ENCODE peak calls at places on chromosomes 2 and 18, in seven cellular contexts. O, C, V, R, W, Q and T are unnamed samples.

GRCh38 chr2:241864168-241864896 is 5.2 kb upstream of the RTP5 start:
- DNase-seq in O (no peak), C (no peak), V (no peak), R (no peak), W (no peak), Q (no peak), T (no peak)

GRCh38 chr2:220811952-220812570 is 760.0 kb downstream of the EPHA4 start:
- DNase-seq in O (no peak), C (no peak), V (no peak), R (no peak), W (no peak), Q (no peak), T (no peak)

GRCh38 chr2:12479042-12479601 is 237.6 kb upstream of the TRIB2 start:
- DNase-seq in O (no peak), C (no peak), V (no peak), R (no peak), W (no peak), Q (no peak), T (no peak)

GRCh38 chr2:20071397-20072383 is 20.3 kb upstream of the LAPTM4A start:
- DNase-seq in O (no peak), C (no peak), V (peak), R (peak), W (peak), Q (peak), T (no peak)

GRCh38 chr2:105102963-105103421 is 65.1 kb downstream of the MRPS9 start:
- DNase-seq in O (no peak), C (no peak), V (peak), R (no peak), W (peak), Q (peak), T (no peak)

GRCh38 chr2:104745856-104746255 is 108.1 kb upstream of the POU3F3 start:
- DNase-seq in O (no peak), C (no peak), V (no peak), R (no peak), W (no peak), Q (peak), T (no peak)

GRCh38 chr18:46213295-46213694 is 109.1 kb downstream of the HAUS1 start:
- DNase-seq in O (no peak), C (no peak), V (no peak), R (no peak), W (no peak), Q (no peak), T (no peak)

GRCh38 chr2:172249986-172250385 is 147.3 kb upstream of the DLX2 start:
- DNase-seq in O (no peak), C (no peak), V (no peak), R (no peak), W (peak), Q (no peak), T (no peak)

GRCh38 chr18:58609536-58609993 is 19.3 kb downstream of the ALPK2 start:
- DNase-seq in O (no peak), C (no peak), V (no peak), R (no peak), W (no peak), Q (no peak), T (peak)

GRCh38 chr2:85768713-85769112 is 14.9 kb downstream of the ATOH8 start:
- DNase-seq in O (peak), C (no peak), V (peak), R (peak), W (no peak), Q (peak), T (no peak)

GRCh38 chr18:44988821-44989587 is 308.3 kb downstream of the SETBP1 start:
- DNase-seq in O (no peak), C (no peak), V (no peak), R (no peak), W (no peak), Q (no peak), T (no peak)

GRCh38 chr2:167190053-167190452 is 301.8 kb downstream of the XIRP2 start:
- DNase-seq in O (no peak), C (no peak), V (no peak), R (peak), W (peak), Q (no peak), T (no peak)

GRCh38 chr2:60735496-60736250 is 20.4 kb upstream of the PAPOLG start:
- DNase-seq in O (peak), C (peak), V (peak), R (peak), W (no peak), Q (peak), T (peak)